ENCODE peak calls at places on chromosomes 1 and 21, in four cellular contexts. One of them, this sample, is unnamed.

GRCh38 chr1:173469656-173470055 is 7.5 kb upstream of the PRDX6 start:
- DNase-seq in iris pigment epithelial cell: no peak
- DNase-seq in foreskin fibroblast: no peak
- DNase-seq in NCI-H1930: no peak
- DNase-seq in this sample: no peak

GRCh38 chr1:181104790-181105133 is 16.3 kb downstream of the IER5 start:
- DNase-seq in iris pigment epithelial cell: peak
- DNase-seq in NCI-H1930: no peak
- DNase-seq in foreskin fibroblast: peak
- DNase-seq in this sample: no peak

GRCh38 chr1:172566196-172566997 is 33.4 kb downstream of the SUCO start:
- DNase-seq in NCI-H1930: no peak
- DNase-seq in iris pigment epithelial cell: peak
- DNase-seq in foreskin fibroblast: no peak
- DNase-seq in this sample: no peak

GRCh38 chr1:27623327-27624212 is 11.4 kb downstream of the FGR start:
- DNase-seq in iris pigment epithelial cell: no peak
- DNase-seq in NCI-H1930: no peak
- DNase-seq in foreskin fibroblast: no peak
- DNase-seq in this sample: no peak

GRCh38 chr1:235865565-235866206 is 1.0 kb downstream of the LYST start:
- DNase-seq in iris pigment epithelial cell: no peak
- DNase-seq in foreskin fibroblast: no peak
- DNase-seq in NCI-H1930: no peak
- DNase-seq in this sample: no peak

GRCh38 chr21:18244721-18245486 is at the start of gene CHODL:
- DNase-seq in iris pigment epithelial cell: peak
- DNase-seq in NCI-H1930: no peak
- DNase-seq in foreskin fibroblast: no peak
- DNase-seq in this sample: no peak

GRCh38 chr1:109438798-109439297 is 12.6 kb upstream of the PSMA5 start:
- DNase-seq in NCI-H1930: no peak
- DNase-seq in foreskin fibroblast: peak
- DNase-seq in iris pigment epithelial cell: peak
- DNase-seq in this sample: peak

GRCh38 chr1:191695865-191696264 is 462.4 kb upstream of the RGS18 start:
- DNase-seq in NCI-H1930: no peak
- DNase-seq in iris pigment epithelial cell: no peak
- DNase-seq in foreskin fibroblast: peak
- DNase-seq in this sample: peak

GRCh38 chr1:10508511-10508951 is 33.8 kb downstream of the PEX14 start:
- DNase-seq in iris pigment epithelial cell: peak
- DNase-seq in foreskin fibroblast: no peak
- DNase-seq in NCI-H1930: no peak
- DNase-seq in this sample: no peak

GRCh38 chr1:214989341-214989740 is 93.2 kb upstream of the KCNK2 start:
- DNase-seq in foreskin fibroblast: peak
- DNase-seq in iris pigment epithelial cell: peak
- DNase-seq in NCI-H1930: no peak
- DNase-seq in this sample: peak

GRCh38 chr1:194300340-194300739 is 1113.9 kb upstream of the B3GALT2 start:
- DNase-seq in iris pigment epithelial cell: no peak
- DNase-seq in NCI-H1930: no peak
- DNase-seq in foreskin fibroblast: peak
- DNase-seq in this sample: no peak

GRCh38 chr1:189121941-189122340 is 1355.7 kb downstream of the BRINP3 start:
- DNase-seq in NCI-H1930: no peak
- DNase-seq in iris pigment epithelial cell: no peak
- DNase-seq in foreskin fibroblast: no peak
- DNase-seq in this sample: no peak

GRCh38 chr1:22915816-22916468 is 56.7 kb downstream of the LACTBL1 start:
- DNase-seq in foreskin fibroblast: no peak
- DNase-seq in NCI-H1930: no peak
- DNase-seq in iris pigment epithelial cell: no peak
- DNase-seq in this sample: no peak

GRCh38 chr1:3652538-3653285 is 396 bp downstream of the TP73 start:
- DNase-seq in NCI-H1930: no peak
- DNase-seq in iris pigment epithelial cell: no peak
- DNase-seq in foreskin fibroblast: no peak
- DNase-seq in this sample: no peak

GRCh38 chr1:34166191-34167090 is 1.4 kb upstream of the CSMD2 start:
- DNase-seq in foreskin fibroblast: no peak
- DNase-seq in NCI-H1930: no peak
- DNase-seq in iris pigment epithelial cell: no peak
- DNase-seq in this sample: no peak

GRCh38 chr1:232599178-232600041 is 30.5 kb downstream of the SIPA1L2 start:
- DNase-seq in NCI-H1930: peak
- DNase-seq in iris pigment epithelial cell: peak
- DNase-seq in foreskin fibroblast: peak
- DNase-seq in this sample: peak

GRCh38 chr1:160741597-160742348 is 2.7 kb downstream of the SLAMF7 start:
- DNase-seq in iris pigment epithelial cell: no peak
- DNase-seq in NCI-H1930: no peak
- DNase-seq in foreskin fibroblast: no peak
- DNase-seq in this sample: no peak

GRCh38 chr1:58927722-58928085 is 143.9 kb upstream of the JUN start:
- DNase-seq in NCI-H1930: no peak
- DNase-seq in iris pigment epithelial cell: no peak
- DNase-seq in foreskin fibroblast: no peak
- DNase-seq in this sample: no peak

GRCh38 chr1:26994020-26994745 is 691 bp downstream of the TRNP1 start:
- DNase-seq in foreskin fibroblast: peak
- DNase-seq in iris pigment epithelial cell: no peak
- DNase-seq in NCI-H1930: peak
- DNase-seq in this sample: no peak

GRCh38 chr1:55063562-55063942 is 24.2 kb downstream of the PCSK9 start:
- DNase-seq in iris pigment epithelial cell: no peak
- DNase-seq in foreskin fibroblast: no peak
- DNase-seq in NCI-H1930: no peak
- DNase-seq in this sample: no peak

GRCh38 chr21:26405071-26405470 is 168.0 kb downstream of the CYYR1 start:
- DNase-seq in foreskin fibroblast: peak
- DNase-seq in NCI-H1930: no peak
- DNase-seq in iris pigment epithelial cell: peak
- DNase-seq in this sample: peak

GRCh38 chr1:204623365-204623893 is 62.1 kb downstream of the LRRN2 start:
- DNase-seq in iris pigment epithelial cell: peak
- DNase-seq in NCI-H1930: no peak
- DNase-seq in foreskin fibroblast: peak
- DNase-seq in this sample: peak

GRCh38 chr1:109877320-109877771 is 33.3 kb upstream of the CSF1 start:
- DNase-seq in foreskin fibroblast: peak
- DNase-seq in NCI-H1930: no peak
- DNase-seq in iris pigment epithelial cell: peak
- DNase-seq in this sample: peak

GRCh38 chr21:28975401-28975800 is 17.3 kb downstream of the LTN1 start:
- DNase-seq in iris pigment epithelial cell: peak
- DNase-seq in NCI-H1930: no peak
- DNase-seq in foreskin fibroblast: peak
- DNase-seq in this sample: peak

GRCh38 chr1:159826436-159827101 is at the start of gene SLAMF8:
- DNase-seq in iris pigment epithelial cell: peak
- DNase-seq in NCI-H1930: no peak
- DNase-seq in foreskin fibroblast: no peak
- DNase-seq in this sample: no peak

GRCh38 chr1:205598841-205599666 is 32.8 kb downstream of the ELK4 start:
- DNase-seq in NCI-H1930: no peak
- DNase-seq in foreskin fibroblast: peak
- DNase-seq in iris pigment epithelial cell: peak
- DNase-seq in this sample: peak

GRCh38 chr1:47432071-47433036 is 5.5 kb upstream of the FOXD2 start:
- DNase-seq in foreskin fibroblast: peak
- DNase-seq in iris pigment epithelial cell: peak
- DNase-seq in NCI-H1930: peak
- DNase-seq in this sample: peak

GRCh38 chr1:105997516-105997915 is 1059.0 kb upstream of the PRMT6 start:
- DNase-seq in iris pigment epithelial cell: no peak
- DNase-seq in foreskin fibroblast: no peak
- DNase-seq in NCI-H1930: no peak
- DNase-seq in this sample: no peak

GRCh38 chr1:179253286-179253972 is 24.0 kb upstream of the ABL2 start:
- DNase-seq in NCI-H1930: no peak
- DNase-seq in foreskin fibroblast: peak
- DNase-seq in iris pigment epithelial cell: no peak
- DNase-seq in this sample: peak

GRCh38 chr1:35568975-35569395 is 4.1 kb upstream of the TFAP2E start:
- DNase-seq in NCI-H1930: peak
- DNase-seq in foreskin fibroblast: peak
- DNase-seq in iris pigment epithelial cell: peak
- DNase-seq in this sample: peak

GRCh38 chr1:209456878-209457277 is 126.6 kb upstream of the CAMK1G start:
- DNase-seq in foreskin fibroblast: no peak
- DNase-seq in NCI-H1930: no peak
- DNase-seq in iris pigment epithelial cell: no peak
- DNase-seq in this sample: no peak

GRCh38 chr1:201739492-201740085 is 89.4 kb upstream of the IPO9 start:
- DNase-seq in iris pigment epithelial cell: peak
- DNase-seq in foreskin fibroblast: no peak
- DNase-seq in NCI-H1930: peak
- DNase-seq in this sample: no peak

GRCh38 chr1:239884776-239885175 is 206.9 kb upstream of the FMN2 start:
- DNase-seq in iris pigment epithelial cell: no peak
- DNase-seq in foreskin fibroblast: no peak
- DNase-seq in NCI-H1930: no peak
- DNase-seq in this sample: no peak

GRCh38 chr1:154433161-154433681 is 28.1 kb downstream of the IL6R start:
- DNase-seq in NCI-H1930: no peak
- DNase-seq in foreskin fibroblast: no peak
- DNase-seq in iris pigment epithelial cell: no peak
- DNase-seq in this sample: no peak

This sample was measured in fibroblast of the aortic adventitia.